ENCODE peak calls at places on chromosomes 2 and 18, in six cellular contexts. E is A549, M is AG10803, W is HCT116, C is fibroblast of lung, X is epithelial cell of esophagus. P is an unnamed sample.
A peak's percentile ranks its signal among the peaks of the same experiment; 100 is the strongest.

GRCh38 chr2:11056614-11057013 is 98.7 kb upstream of the SLC66A3 start:
- DNase-seq in E (no peak), M (peak; percentile 94), W (peak; percentile 87), C (peak; percentile 92), X (peak; percentile 74), P (no peak)

GRCh38 chr18:48166971-48167370 is 236.5 kb upstream of the SMAD2 start:
- DNase-seq in E (no peak), M (no peak), W (no peak), C (no peak), X (no peak), P (no peak)

GRCh38 chr2:147026664-147027278 is 818.1 kb upstream of the ACVR2A start:
- DNase-seq in E (no peak), M (peak; percentile 91), W (no peak), C (peak; percentile 89), X (peak; percentile 66), P (no peak)

GRCh38 chr2:39136799-39137198 is 15.9 kb upstream of the SOS1 start:
- DNase-seq in E (no peak), M (no peak), W (no peak), C (no peak), X (no peak), P (no peak)

GRCh38 chr2:233448220-233448559 is 93.9 kb downstream of the DGKD start:
- DNase-seq in E (no peak), M (no peak), W (no peak), C (no peak), X (peak; percentile 11), P (no peak)

GRCh38 chr2:178731300-178731699 is 75.9 kb downstream of the TTN start:
- DNase-seq in E (no peak), M (no peak), W (no peak), C (no peak), X (no peak), P (no peak)

GRCh38 chr2:107412209-107412904 is 414.3 kb upstream of the RGPD4 start:
- DNase-seq in E (no peak), M (peak; percentile 43), W (no peak), C (peak; percentile 5), X (no peak), P (no peak)

GRCh38 chr2:196230051-196230450 is 58.7 kb upstream of the STK17B start:
- DNase-seq in E (no peak), M (no peak), W (no peak), C (no peak), X (no peak), P (no peak)

GRCh38 chr2:195317533-195317932 is 339.5 kb upstream of the SLC39A10 start:
- DNase-seq in E (no peak), M (no peak), W (no peak), C (no peak), X (no peak), P (no peak)

GRCh38 chr18:29057703-29058102 is 880.8 kb upstream of the CDH2 start:
- DNase-seq in E (no peak), M (no peak), W (no peak), C (no peak), X (no peak), P (no peak)

GRCh38 chr2:39487398-39488250 is 50.5 kb upstream of the MAP4K3 start:
- DNase-seq in E (no peak), M (peak; percentile 71), W (no peak), C (no peak), X (peak; percentile 23), P (no peak)

GRCh38 chr2:227766361-227766883 is 20.7 kb downstream of the SCYGR8 start:
- DNase-seq in E (peak; percentile 71), M (peak; percentile 68), W (peak; percentile 63), C (peak; percentile 75), X (peak; percentile 75), P (peak; percentile 79)

GRCh38 chr2:101736861-101737291 is 39.4 kb downstream of the MAP4K4 start:
- DNase-seq in E (peak; percentile 22), M (peak; percentile 66), W (no peak), C (peak; percentile 82), X (peak; percentile 97), P (no peak)

GRCh38 chr2:11395971-11396689 is 51.7 kb upstream of the ROCK2 start:
- DNase-seq in E (no peak), M (no peak), W (no peak), C (no peak), X (no peak), P (no peak)

GRCh38 chr2:128390991-128391630 is 72.4 kb upstream of the HS6ST1 start:
- DNase-seq in E (no peak), M (no peak), W (no peak), C (no peak), X (no peak), P (no peak)

GRCh38 chr2:25972049-25972823 is 10.1 kb downstream of the KIF3C start:
- DNase-seq in E (no peak), M (no peak), W (no peak), C (no peak), X (no peak), P (no peak)

GRCh38 chr2:42493468-42493884 is 306 bp downstream of the KCNG3 start:
- DNase-seq in E (no peak), M (no peak), W (no peak), C (no peak), X (no peak), P (no peak)

GRCh38 chr2:187296869-187297268 is 151.2 kb downstream of the CALCRL start:
- DNase-seq in E (no peak), M (no peak), W (no peak), C (no peak), X (no peak), P (no peak)

GRCh38 chr2:187302619-187303018 is 145.4 kb downstream of the CALCRL start:
- DNase-seq in E (no peak), M (peak; percentile 69), W (no peak), C (peak; percentile 49), X (peak; percentile 37), P (no peak)

GRCh38 chr2:187302146-187302545 is 145.9 kb downstream of the CALCRL start:
- DNase-seq in E (no peak), M (peak; percentile 49), W (no peak), C (peak; percentile 74), X (no peak), P (no peak)

GRCh38 chr2:187297806-187298205 is 150.2 kb downstream of the CALCRL start:
- DNase-seq in E (no peak), M (no peak), W (no peak), C (no peak), X (no peak), P (no peak)

DNA sequence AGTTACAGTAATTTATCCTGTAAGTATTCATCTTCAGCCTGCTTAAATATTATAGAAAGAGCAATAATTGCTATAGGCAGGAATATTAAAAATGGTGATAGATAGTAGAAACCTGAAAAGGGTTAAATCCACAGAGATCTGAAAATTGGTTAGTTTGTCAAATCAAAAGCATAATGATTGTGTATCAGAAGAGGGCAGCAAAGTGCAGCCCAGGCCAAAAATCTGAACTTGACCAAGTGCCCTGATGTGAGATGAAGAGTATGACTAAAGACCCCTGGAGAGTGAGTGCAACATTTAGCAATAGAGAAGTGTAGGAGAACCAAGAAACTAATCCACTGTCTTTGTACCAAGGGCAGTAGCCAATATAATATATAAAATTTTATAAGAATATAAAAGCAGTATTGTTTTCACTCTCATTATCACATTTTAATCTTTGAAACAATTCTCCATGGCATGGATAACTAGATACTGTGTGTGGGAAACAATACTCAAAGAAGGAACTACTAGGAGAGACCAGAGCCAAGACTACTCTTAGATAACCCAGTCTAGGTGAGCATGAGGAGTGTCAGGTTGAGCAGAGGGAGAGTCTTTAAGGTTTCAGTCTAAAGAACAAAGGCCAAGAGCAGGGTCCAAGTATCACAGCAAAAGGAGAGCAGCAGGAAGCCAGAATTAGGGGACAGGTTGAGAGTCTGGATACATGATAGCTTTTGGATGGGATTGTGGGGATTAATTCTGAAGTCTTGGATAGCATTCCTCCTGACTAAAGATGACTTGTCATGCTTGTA is 148.7 kb downstream of the CALCRL start:
- DNase-seq in E (no peak), M (peak; percentile 33), W (no peak), C (peak; percentile 57), X (peak; percentile 24), P (no peak)
- TF ChIP-seq CTCF in E (peak; percentile 40), M (peak; percentile 53), W (peak; percentile 41), C (peak; percentile 52), X (peak; percentile 58), P (peak; percentile 46)

GRCh38 chr2:170235860-170236638 is 58.1 kb downstream of the MYO3B start:
- DNase-seq in E (peak; percentile 16), M (peak; percentile 36), W (peak; percentile 60), C (peak; percentile 47), X (peak; percentile 53), P (no peak)
- TF ChIP-seq CTCF in E (peak; percentile 69), M (peak; percentile 66), W (peak; percentile 81), C (peak; percentile 48), X (peak; percentile 64), P (peak; percentile 86)

DNA sequence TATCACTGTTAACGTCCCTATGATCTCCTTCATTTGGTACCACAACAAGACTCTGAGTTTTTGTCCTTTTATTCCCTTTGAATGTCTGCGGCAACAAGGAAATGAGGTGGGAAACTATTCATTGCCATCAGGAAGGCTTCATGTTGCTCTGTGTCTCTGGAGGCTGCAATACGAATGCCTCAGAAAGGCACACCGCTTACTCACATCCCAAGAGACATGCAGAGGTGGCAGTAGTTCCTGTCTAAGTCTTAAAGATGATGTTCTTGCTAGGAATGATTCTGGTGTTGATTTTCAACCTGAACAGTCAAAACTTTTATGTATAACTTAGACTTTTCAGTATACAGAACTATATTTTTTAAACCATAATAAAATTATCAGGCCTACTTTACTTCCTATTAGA is 24.0 kb downstream of the CNTNAP5 start:
- DNase-seq in E (no peak), M (no peak), W (no peak), C (no peak), X (no peak), P (no peak)
- TF ChIP-seq CTCF in E (no peak), M (no peak), W (no peak), C (no peak), X (no peak), P (no peak)

GRCh38 chr2:110764931-110765330 is 32.6 kb downstream of the ACOXL start:
- DNase-seq in E (no peak), M (no peak), W (no peak), C (no peak), X (no peak), P (no peak)

GRCh38 chr2:110755494-110756078 is 23.2 kb downstream of the ACOXL start:
- DNase-seq in E (peak; percentile 14), M (peak; percentile 6), W (no peak), C (peak; percentile 32), X (no peak), P (no peak)

DNA sequence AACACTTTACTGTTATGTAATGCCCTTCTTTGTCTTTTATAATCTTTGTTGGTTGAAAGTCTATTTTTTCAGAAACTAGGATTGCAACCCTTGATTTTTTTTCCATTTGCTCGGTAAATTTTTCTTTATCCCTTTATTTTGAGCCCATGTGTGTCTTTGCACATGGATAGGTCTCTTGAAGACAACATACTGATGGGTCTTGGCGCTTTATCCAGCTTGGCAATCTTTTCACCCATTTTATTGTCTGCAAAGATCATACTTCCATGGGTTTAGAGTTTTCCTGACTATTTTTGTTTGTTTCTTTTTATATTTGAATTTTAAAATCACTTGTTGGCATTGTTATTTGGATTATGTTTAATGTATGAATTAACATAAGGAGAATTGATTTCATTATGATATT is 27.0 kb downstream of the ACOXL start:
- DNase-seq in E (no peak), M (no peak), W (no peak), C (no peak), X (no peak), P (no peak)
- TF ChIP-seq CTCF in E (no peak), M (no peak), W (no peak), C (no peak), X (no peak), P (no peak)

GRCh38 chr2:71482055-71482454 is 28.7 kb downstream of the DYSF start:
- DNase-seq in E (no peak), M (no peak), W (no peak), C (no peak), X (no peak), P (no peak)
- TF ChIP-seq CTCF in E (no peak), M (no peak), W (no peak), C (no peak), X (no peak), P (no peak)